ENCODE peak calls at places on chromosomes 13 and 19, in six cellular contexts. One of them, this sample, is unnamed.

GRCh38 chr19:31214086-31214485 is 135.2 kb downstream of the TSHZ3 start:
- DNase-seq in globus pallidus: no peak
- DNase-seq in AG08395: peak
- DNase-seq in germinal center: no peak
- DNase-seq in iPS DF 19.7: no peak
- DNase-seq in endodermal cell: no peak
- DNase-seq in this sample: no peak

GRCh38 chr13:51698352-51698751 is 105.6 kb downstream of the DHRS12 start:
- DNase-seq in AG08395: no peak
- DNase-seq in germinal center: no peak
- DNase-seq in endodermal cell: no peak
- DNase-seq in iPS DF 19.7: no peak
- DNase-seq in globus pallidus: no peak
- DNase-seq in this sample: no peak

GRCh38 chr13:98880673-98881072 is 97.2 kb downstream of the DOCK9 start:
- DNase-seq in AG08395: no peak
- DNase-seq in germinal center: no peak
- DNase-seq in iPS DF 19.7: no peak
- DNase-seq in endodermal cell: no peak
- DNase-seq in globus pallidus: no peak
- DNase-seq in this sample: no peak

GRCh38 chr13:74920361-74920760 is 561.6 kb downstream of the TBC1D4 start:
- DNase-seq in iPS DF 19.7: no peak
- DNase-seq in AG08395: no peak
- DNase-seq in endodermal cell: no peak
- DNase-seq in germinal center: no peak
- DNase-seq in globus pallidus: no peak
- DNase-seq in this sample: no peak

GRCh38 chr19:18878858-18879578 is 16.9 kb downstream of the CERS1 start:
- DNase-seq in germinal center: no peak
- DNase-seq in globus pallidus: no peak
- DNase-seq in iPS DF 19.7: no peak
- DNase-seq in AG08395: no peak
- DNase-seq in endodermal cell: no peak
- DNase-seq in this sample: peak

GRCh38 chr19:8307965-8308866 is at the start of gene CD320:
- DNase-seq in globus pallidus: peak
- DNase-seq in endodermal cell: peak
- DNase-seq in germinal center: peak
- DNase-seq in iPS DF 19.7: no peak
- DNase-seq in AG08395: peak
- DNase-seq in this sample: peak

GRCh38 chr19:1076046-1076386 is 9.0 kb downstream of the ARHGAP45 start:
- DNase-seq in globus pallidus: no peak
- DNase-seq in AG08395: no peak
- DNase-seq in iPS DF 19.7: no peak
- DNase-seq in germinal center: no peak
- DNase-seq in endodermal cell: no peak
- DNase-seq in this sample: no peak

GRCh38 chr13:20988909-20989735 is 72.3 kb downstream of the LATS2 start:
- DNase-seq in endodermal cell: no peak
- DNase-seq in iPS DF 19.7: no peak
- DNase-seq in AG08395: no peak
- DNase-seq in globus pallidus: no peak
- DNase-seq in germinal center: no peak
- DNase-seq in this sample: no peak

GRCh38 chr19:11894851-11895250 is 7.3 kb downstream of the ZNF69 start:
- DNase-seq in germinal center: no peak
- DNase-seq in AG08395: no peak
- DNase-seq in endodermal cell: no peak
- DNase-seq in globus pallidus: no peak
- DNase-seq in iPS DF 19.7: no peak
- DNase-seq in this sample: no peak

This sample was measured in GM23338.